ENCODE peak calls at places on chromosomes 5 and 9, in six cellular contexts. S, Z, J, O, Y and G are unnamed samples.

GRCh38 chr5:67073045-67073444 is 123.6 kb downstream of the CD180 start:
- DNase-seq in S (no peak), Z (no peak), J (no peak), O (no peak), Y (no peak), G (no peak)

GRCh38 chr9:104177003-104177611 is 83.0 kb downstream of the SMC2 start:
- DNase-seq in S (no peak), Z (peak; percentile 34), J (peak; percentile 58), O (no peak), Y (peak; percentile 22), G (peak; percentile 5)

GRCh38 chr9:135701067-135701967 is 668 bp upstream of the KCNT1 start:
- DNase-seq in S (peak; percentile 29), Z (no peak), J (no peak), O (no peak), Y (no peak), G (no peak)

GRCh38 chr9:116267021-116267420 is 113.4 kb downstream of the PAPPA start:
- DNase-seq in S (no peak), Z (no peak), J (peak; percentile 75), O (no peak), Y (no peak), G (no peak)

GRCh38 chr9:4620881-4621555 is 41.1 kb upstream of the PLPP6 start:
- DNase-seq in S (no peak), Z (no peak), J (no peak), O (no peak), Y (no peak), G (peak; percentile 64)

GRCh38 chr5:178349607-178350353 is 117.2 kb upstream of the PHYKPL start:
- DNase-seq in S (no peak), Z (no peak), J (no peak), O (no peak), Y (no peak), G (no peak)

GRCh38 chr5:107430077-107430625 is 240.6 kb downstream of the EFNA5 start:
- DNase-seq in S (no peak), Z (no peak), J (peak; percentile 12), O (no peak), Y (no peak), G (no peak)

GRCh38 chr5:179801304-179802206 is 5.1 kb downstream of the MGAT4B start:
- DNase-seq in S (no peak), Z (no peak), J (peak; percentile 21), O (peak; percentile 86), Y (peak; percentile 82), G (no peak)

GRCh38 chr9:27385606-27386005 is 88.7 kb upstream of the EQTN start:
- DNase-seq in S (no peak), Z (peak; percentile 62), J (no peak), O (no peak), Y (peak; percentile 67), G (no peak)

GRCh38 chr9:137491735-137492432 is 32.8 kb upstream of the NSMF start:
- DNase-seq in S (no peak), Z (no peak), J (no peak), O (no peak), Y (no peak), G (no peak)

GRCh38 chr5:43209833-43210232 is 17.8 kb downstream of the NIM1K start:
- DNase-seq in S (no peak), Z (no peak), J (no peak), O (no peak), Y (no peak), G (no peak)

GRCh38 chr5:112005533-112005926 is 248.5 kb upstream of the NREP start:
- DNase-seq in S (no peak), Z (no peak), J (peak; percentile 58), O (no peak), Y (no peak), G (no peak)

GRCh38 chr5:107813559-107813958 is 142.8 kb upstream of the EFNA5 start:
- DNase-seq in S (no peak), Z (no peak), J (no peak), O (no peak), Y (no peak), G (no peak)

GRCh38 chr9:132141364-132141947 is 20.4 kb upstream of the NTNG2 start:
- DNase-seq in S (no peak), Z (no peak), J (peak; percentile 37), O (no peak), Y (peak; percentile 41), G (no peak)

GRCh38 chr9:34143116-34143515 is 16.6 kb upstream of the DCAF12 start:
- DNase-seq in S (no peak), Z (no peak), J (no peak), O (no peak), Y (no peak), G (no peak)